ENCODE peak calls at places on chromosomes 2 and 18, in ten cellular contexts. N is lower lobe of right lung; C is iPS DF 6.9; Z is astrocyte; B is naive thymus-derived CD4-positive, alpha-beta T cell; J is left lung; P is cardiac muscle cell; H is colonic mucosa; E is fibroblast of lung; U is left ventricle myocardium inferior. F is an unnamed sample.

GRCh38 chr2:13572466-13572865 is 855.7 kb downstream of the TRIB2 start:
- DNase-seq in N (no peak), C (no peak), Z (peak; percentile 54), B (no peak), J (no peak), P (no peak), H (no peak), E (peak; percentile 65), U (no peak), F (no peak)

GRCh38 chr2:168744844-168745243 is 57.6 kb upstream of the NOSTRIN start:
- DNase-seq in N (no peak), C (no peak), Z (no peak), B (no peak), J (no peak), P (no peak), H (no peak), E (no peak), U (no peak), F (no peak)

GRCh38 chr2:238685713-238686112 is 162.2 kb upstream of the TWIST2 start:
- DNase-seq in N (no peak), C (no peak), Z (no peak), B (no peak), J (no peak), P (no peak), H (no peak), E (no peak), U (no peak), F (no peak)

GRCh38 chr18:79439201-79440023 is 43.7 kb downstream of the NFATC1 start:
- DNase-seq in N (no peak), C (no peak), Z (peak; percentile 70), B (peak; percentile 58), J (no peak), P (no peak), H (no peak), E (peak; percentile 71), U (no peak), F (peak; percentile 26)

GRCh38 chr18:24502621-24503020 is 42.2 kb downstream of the HRH4 start:
- DNase-seq in N (no peak), C (no peak), Z (no peak), B (no peak), J (no peak), P (no peak), H (no peak), E (no peak), U (no peak), F (no peak)

GRCh38 chr18:28087173-28087563 is 89.8 kb downstream of the CDH2 start:
- DNase-seq in N (no peak), C (no peak), Z (peak; percentile 45), B (no peak), J (no peak), P (no peak), H (no peak), E (peak; percentile 57), U (no peak), F (no peak)

GRCh38 chr18:24964213-24964612 is 387.8 kb downstream of the ZNF521 start:
- DNase-seq in N (no peak), C (no peak), Z (no peak), B (no peak), J (no peak), P (no peak), H (peak; percentile 60), E (no peak), U (no peak), F (no peak)

GRCh38 chr2:44620189-44620990 is 258.6 kb downstream of the CAMKMT start:
- DNase-seq in N (no peak), C (no peak), Z (no peak), B (no peak), J (no peak), P (no peak), H (no peak), E (no peak), U (no peak), F (no peak)

GRCh38 chr2:169094676-169095075 is 25.3 kb downstream of the DHRS9 start:
- DNase-seq in N (no peak), C (no peak), Z (no peak), B (no peak), J (no peak), P (no peak), H (no peak), E (no peak), U (no peak), F (no peak)

GRCh38 chr2:172445851-172446250 is 18.5 kb downstream of the ITGA6 start:
- DNase-seq in N (no peak), C (no peak), Z (no peak), B (no peak), J (no peak), P (no peak), H (no peak), E (peak; percentile 13), U (no peak), F (no peak)

GRCh38 chr18:8286303-8286702 is 322.9 kb upstream of the RAB12 start:
- DNase-seq in N (no peak), C (no peak), Z (no peak), B (no peak), J (no peak), P (no peak), H (no peak), E (peak; percentile 25), U (no peak), F (no peak)

GRCh38 chr2:3187467-3187866 is 190.2 kb downstream of the EIPR1 start:
- DNase-seq in N (peak; percentile 12), C (no peak), Z (no peak), B (no peak), J (no peak), P (no peak), H (no peak), E (no peak), U (no peak), F (no peak)

GRCh38 chr18:35143615-35144596 is 96.9 kb upstream of the ZNF397 start:
- DNase-seq in N (no peak), C (no peak), Z (peak; percentile 32), B (peak; percentile 43), J (no peak), P (peak; percentile 74), H (peak; percentile 64), E (peak; percentile 43), U (no peak), F (peak; percentile 26)

GRCh38 chr2:181395871-181396574 is 61.2 kb upstream of the ITGA4 start:
- DNase-seq in N (no peak), C (no peak), Z (no peak), B (no peak), J (no peak), P (no peak), H (no peak), E (peak; percentile 23), U (no peak), F (no peak)

GRCh38 chr2:239940861-239941570 is 84.1 kb downstream of the NDUFA10 start:
- DNase-seq in N (peak; percentile 7), C (no peak), Z (no peak), B (no peak), J (peak; percentile 12), P (no peak), H (no peak), E (no peak), U (peak; percentile 3), F (no peak)

DNA sequence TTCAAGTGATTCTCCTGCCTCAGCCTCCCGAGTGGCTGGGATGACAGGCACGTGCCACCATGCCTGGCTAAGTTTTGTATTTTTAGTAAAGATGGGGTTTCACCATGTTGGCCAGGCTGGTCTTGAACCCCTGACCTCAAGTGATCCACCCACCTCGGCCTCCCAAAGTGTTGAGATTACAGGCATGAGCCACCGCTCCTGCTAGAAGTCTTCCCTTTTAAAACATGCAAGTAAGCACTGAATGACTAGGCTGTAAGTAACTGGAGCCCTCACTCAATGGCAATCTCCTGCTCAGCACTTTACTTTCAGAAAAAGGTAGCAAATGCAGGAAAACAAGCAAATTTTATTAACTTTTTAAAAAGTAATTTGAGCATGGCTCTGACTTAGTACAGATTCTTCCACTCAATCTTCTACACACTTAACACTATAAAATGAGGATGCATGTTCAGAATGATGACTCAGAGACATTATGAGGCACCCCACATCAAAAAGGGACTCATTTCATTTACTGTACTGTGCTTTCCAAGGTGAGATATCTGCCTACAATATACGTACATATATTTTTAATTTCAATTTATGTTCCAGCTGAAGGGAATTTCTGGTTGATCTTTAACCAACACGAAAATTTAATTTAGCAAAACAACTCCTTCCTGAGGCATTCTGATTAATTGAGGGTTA is 6.6 kb upstream of the NCK2 start:
- DNase-seq in N (no peak), C (no peak), Z (no peak), B (peak; percentile 56), J (no peak), P (no peak), H (no peak), E (no peak), U (no peak), F (peak; percentile 73)
- H3K4me1 ChIP-seq in N (no peaks in the 10 kb centered on the region), C (no peaks in the 10 kb centered on the region), Z (peaks cover 18% of the 10 kb centered on the region), B (peaks cover 41% of the 10 kb centered on the region), J (no peaks in the 10 kb centered on the region), P (no peaks in the 10 kb centered on the region), H (no peaks in the 10 kb centered on the region), E (peaks cover 2% of the 10 kb centered on the region), U (peaks cover 28% of the 10 kb centered on the region), F (peaks cover 94% of the 10 kb centered on the region)

GRCh38 chr2:73243884-73244570 is 9.9 kb downstream of the CCT7 start:
- DNase-seq in N (no peak), C (no peak), Z (peak; percentile 71), B (no peak), J (peak; percentile 49), P (peak; percentile 14), H (no peak), E (peak; percentile 76), U (no peak), F (no peak)
- H3K36me3 ChIP-seq in N (peaks cover 95% of the 10 kb centered on the region), C (peaks cover 50% of the 10 kb centered on the region), Z (peaks cover 80% of the 10 kb centered on the region), B (peaks cover 50% of the 10 kb centered on the region), J (no peaks in the 10 kb centered on the region), P (peaks cover 67% of the 10 kb centered on the region), H (peaks cover 38% of the 10 kb centered on the region), E (peaks cover 26% of the 10 kb centered on the region), U (peaks cover 98% of the 10 kb centered on the region), F (peaks cover 77% of the 10 kb centered on the region)

DNA sequence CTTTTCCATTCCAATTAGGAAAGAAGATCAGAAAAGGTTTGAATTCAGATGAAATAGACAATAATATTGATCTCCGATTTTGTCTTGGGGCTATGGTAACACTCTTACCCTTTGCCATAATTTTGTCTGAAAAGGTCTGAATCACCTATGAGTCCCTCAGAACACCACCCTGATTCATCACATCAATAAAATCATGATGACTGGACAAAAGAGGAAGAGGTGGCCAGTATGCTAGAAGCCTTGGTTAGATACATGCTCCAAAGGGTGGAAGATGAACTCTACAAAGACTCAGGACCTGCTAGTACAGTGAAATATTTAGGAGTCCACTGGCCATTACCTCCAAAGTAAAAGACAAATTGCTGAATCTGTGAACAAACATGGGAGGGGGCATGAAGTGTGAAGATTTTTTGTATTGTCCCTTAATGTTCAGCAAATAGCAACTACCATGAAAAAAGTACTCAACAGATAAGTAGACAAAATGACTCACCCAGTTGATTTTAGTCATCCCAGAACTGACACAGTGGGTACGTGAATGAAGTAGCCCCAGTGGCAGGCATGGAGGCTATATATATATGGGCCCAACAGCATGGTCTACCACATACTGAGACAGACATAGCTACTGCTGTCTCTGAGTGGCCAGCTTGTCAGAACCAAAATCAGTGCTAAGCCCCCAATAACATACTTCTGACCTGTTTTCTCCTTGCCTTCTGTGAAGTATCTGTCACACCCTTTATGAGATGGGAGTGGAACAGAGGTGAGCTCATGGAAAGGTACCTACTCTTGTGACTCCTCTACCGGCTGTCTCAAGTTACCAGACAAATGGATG is 36.5 kb upstream of the GLS start:
- DNase-seq in N (no peak), C (no peak), Z (peak; percentile 64), B (no peak), J (no peak), P (no peak), H (no peak), E (peak; percentile 73), U (no peak), F (no peak)
- H3K4me1 ChIP-seq in N (peaks cover 14% of the 10 kb centered on the region), C (no peaks in the 10 kb centered on the region), Z (peaks cover 13% of the 10 kb centered on the region), B (no peaks in the 10 kb centered on the region), J (peaks cover 5% of the 10 kb centered on the region), P (no peaks in the 10 kb centered on the region), H (no peaks in the 10 kb centered on the region), E (peaks cover 5% of the 10 kb centered on the region), U (peaks cover 11% of the 10 kb centered on the region), F (no peaks in the 10 kb centered on the region)

GRCh38 chr2:195632852-195633572 is 24.0 kb upstream of the SLC39A10 start:
- DNase-seq in N (no peak), C (no peak), Z (no peak), B (no peak), J (no peak), P (no peak), H (no peak), E (no peak), U (no peak), F (no peak)
- H3K36me3 ChIP-seq in N (no peaks in the 10 kb centered on the region), C (no peaks in the 10 kb centered on the region), Z (no peaks in the 10 kb centered on the region), B (no peaks in the 10 kb centered on the region), J (no peaks in the 10 kb centered on the region), P (no peaks in the 10 kb centered on the region), H (no peaks in the 10 kb centered on the region), E (no peaks in the 10 kb centered on the region), U (no peaks in the 10 kb centered on the region), F (no peaks in the 10 kb centered on the region)